ENCODE peak calls at places on chromosomes 16 and 17, in ten cellular contexts. H is GM23248; N is stimulated activated CD4-positive, alpha-beta T cell treated with anti-CD3 and anti-CD28 coated beads, Interleukin-2, amount 100 ng/mL, for 4 hours; Q is CD4-positive, CD25-positive, alpha-beta regulatory T cell; L is left lobe of liver; D is AG08396; Z is skeletal muscle cell; V is activated naive CD8-positive, alpha-beta T cell treated with anti-CD3 and anti-CD28 coated beads for 36 hours; J is amniotic stem cell; X is H54. S is an unnamed sample.

GRCh38 chr17:48037924-48038323 is 327 bp upstream of the COPZ2 start:
- DNase-seq in H (peak), N (no peak), Q (no peak), L (no peak), D (no peak), Z (no peak), V (no peak), J (no peak), X (no peak), S (no peak)

GRCh38 chr17:43217614-43218087 is 6.0 kb downstream of the TMEM106A start:
- DNase-seq in H (no peak), N (peak), Q (no peak), L (no peak), D (no peak), Z (no peak), V (peak), J (no peak), X (no peak), S (no peak)

GRCh38 chr16:88810868-88811599 is 694 bp downstream of the APRT start:
- DNase-seq in H (peak), N (peak), Q (peak), L (peak), D (peak), Z (peak), V (peak), J (peak), X (peak), S (peak)

GRCh38 chr16:20904507-20905079 is 4.0 kb downstream of the LYRM1 start:
- DNase-seq in H (peak), N (peak), Q (no peak), L (no peak), D (peak), Z (no peak), V (no peak), J (no peak), X (no peak), S (peak)

GRCh38 chr17:48046296-48046695 is 1.9 kb upstream of the NFE2L1 start:
- DNase-seq in H (no peak), N (no peak), Q (no peak), L (no peak), D (no peak), Z (no peak), V (no peak), J (no peak), X (no peak), S (no peak)

GRCh38 chr17:80882323-80882722 is 109.3 kb upstream of the CHMP6 start:
- DNase-seq in H (no peak), N (no peak), Q (no peak), L (no peak), D (no peak), Z (no peak), V (no peak), J (no peak), X (no peak), S (no peak)

GRCh38 chr17:66678827-66679226 is 156.1 kb upstream of the CACNG5 start:
- DNase-seq in H (no peak), N (no peak), Q (no peak), L (no peak), D (no peak), Z (no peak), V (no peak), J (no peak), X (no peak), S (no peak)

GRCh38 chr17:63918305-63918704 is 334 bp downstream of the GH1 start:
- DNase-seq in H (peak), N (no peak), Q (no peak), L (no peak), D (no peak), Z (no peak), V (no peak), J (no peak), X (peak), S (no peak)

GRCh38 chr17:19238167-19238505 is 970 bp downstream of the EPN2 start:
- DNase-seq in H (peak), N (no peak), Q (no peak), L (peak), D (peak), Z (no peak), V (peak), J (no peak), X (peak), S (no peak)

GRCh38 chr17:81317992-81318391 is 22.9 kb upstream of the SLC38A10 start:
- DNase-seq in H (no peak), N (no peak), Q (no peak), L (no peak), D (no peak), Z (no peak), V (no peak), J (no peak), X (no peak), S (no peak)

GRCh38 chr16:89489731-89490385 is 503 bp downstream of the ANKRD11 start:
- DNase-seq in H (no peak), N (no peak), Q (no peak), L (no peak), D (no peak), Z (no peak), V (no peak), J (no peak), X (no peak), S (no peak)

GRCh38 chr16:12337776-12338655 is 361.5 kb downstream of the SNX29 start:
- DNase-seq in H (no peak), N (no peak), Q (no peak), L (no peak), D (no peak), Z (no peak), V (no peak), J (no peak), X (no peak), S (no peak)

GRCh38 chr17:37659887-37660286 is 16.6 kb upstream of the DDX52 start:
- DNase-seq in H (no peak), N (no peak), Q (no peak), L (no peak), D (no peak), Z (no peak), V (no peak), J (no peak), X (no peak), S (no peak)

GRCh38 chr16:10988164-10988803 is 43.9 kb downstream of the CLEC16A start:
- DNase-seq in H (peak), N (peak), Q (peak), L (no peak), D (no peak), Z (no peak), V (peak), J (no peak), X (no peak), S (no peak)

GRCh38 chr16:84486126-84486525 is 18.3 kb downstream of the MEAK7 start:
- DNase-seq in H (no peak), N (no peak), Q (no peak), L (peak), D (no peak), Z (no peak), V (no peak), J (no peak), X (no peak), S (no peak)

GRCh38 chr17:62045517-62045916 is 19.6 kb downstream of the MED13 start:
- DNase-seq in H (no peak), N (no peak), Q (no peak), L (no peak), D (no peak), Z (no peak), V (no peak), J (no peak), X (no peak), S (no peak)

GRCh38 chr16:14202095-14202494 is 131.0 kb downstream of the MRTFB start:
- DNase-seq in H (no peak), N (no peak), Q (no peak), L (no peak), D (no peak), Z (no peak), V (no peak), J (no peak), X (no peak), S (no peak)

GRCh38 chr16:3934491-3935185 is 54.1 kb upstream of the CREBBP start:
- DNase-seq in H (no peak), N (no peak), Q (no peak), L (no peak), D (no peak), Z (no peak), V (no peak), J (no peak), X (no peak), S (no peak)

GRCh38 chr16:84581161-84581560 is 36.7 kb downstream of the COTL1 start:
- DNase-seq in H (no peak), N (no peak), Q (no peak), L (no peak), D (no peak), Z (no peak), V (no peak), J (no peak), X (no peak), S (no peak)

GRCh38 chr17:17089796-17090641 is 47.8 kb downstream of the MPRIP start:
- DNase-seq in H (no peak), N (no peak), Q (no peak), L (peak), D (no peak), Z (no peak), V (no peak), J (no peak), X (no peak), S (no peak)

GRCh38 chr17:70855401-70856054 is 686.2 kb downstream of the KCNJ2 start:
- DNase-seq in H (peak), N (no peak), Q (no peak), L (peak), D (peak), Z (peak), V (no peak), J (no peak), X (no peak), S (no peak)

GRCh38 chr17:15909481-15909991 is 35.4 kb upstream of the ADORA2B start:
- DNase-seq in H (peak), N (no peak), Q (no peak), L (no peak), D (no peak), Z (no peak), V (no peak), J (no peak), X (no peak), S (no peak)

GRCh38 chr17:45895304-45895968 is 1.1 kb downstream of the MAPT start:
- DNase-seq in H (peak), N (peak), Q (peak), L (no peak), D (no peak), Z (no peak), V (no peak), J (no peak), X (no peak), S (peak)

GRCh38 chr17:3955373-3955978 is 8.8 kb downstream of the ATP2A3 start:
- DNase-seq in H (no peak), N (no peak), Q (no peak), L (no peak), D (no peak), Z (no peak), V (no peak), J (no peak), X (no peak), S (no peak)

GRCh38 chr17:4006165-4006589 is 41.9 kb upstream of the ATP2A3 start:
- DNase-seq in H (no peak), N (no peak), Q (no peak), L (no peak), D (no peak), Z (no peak), V (no peak), J (no peak), X (no peak), S (no peak)

GRCh38 chr17:82013341-82013740 is 9.3 kb downstream of the CENPX start:
- DNase-seq in H (no peak), N (no peak), Q (no peak), L (no peak), D (peak), Z (no peak), V (no peak), J (no peak), X (no peak), S (no peak)

GRCh38 chr17:49976163-49976827 is 7.3 kb downstream of the DLX4 start:
- DNase-seq in H (no peak), N (no peak), Q (no peak), L (no peak), D (no peak), Z (no peak), V (no peak), J (no peak), X (no peak), S (no peak)

S was measured in naive thymus-derived CD4-positive, alpha-beta T cell.